ENCODE peak calls at places on chromosomes 16 and 17, in six cellular contexts. Y is fibroblast of lung, J is fibroblast of pulmonary artery, M is A549, R is ovary, U is AG04450. H is an unnamed sample.
A peak's percentile ranks its signal among the peaks of the same experiment; 100 is the strongest.

GRCh38 chr16:50671644-50672260 is 9.4 kb downstream of the SNX20 start:
- DNase-seq in Y (no peak), J (peak; percentile 37), M (no peak), R (no peak), U (no peak), H (peak; percentile 52)

GRCh38 chr17:39667262-39668140 is 752 bp upstream of the PNMT start:
- DNase-seq in Y (no peak), J (no peak), M (no peak), R (no peak), U (no peak), H (no peak)

GRCh38 chr16:30041841-30042240 is 10.8 kb upstream of the TLCD3B start:
- DNase-seq in Y (peak; percentile 21), J (peak; percentile 73), M (no peak), R (no peak), U (no peak), H (peak; percentile 65)

GRCh38 chr16:86082400-86083030 is 183.6 kb downstream of the IRF8 start:
- DNase-seq in Y (no peak), J (no peak), M (no peak), R (no peak), U (no peak), H (no peak)

GRCh38 chr17:75584358-75585175 is 3.0 kb upstream of the MYO15B start:
- DNase-seq in Y (no peak), J (no peak), M (no peak), R (no peak), U (no peak), H (no peak)

GRCh38 chr17:29870836-29871430 is 59.1 kb downstream of the SSH2 start:
- DNase-seq in Y (no peak), J (no peak), M (no peak), R (no peak), U (no peak), H (no peak)

GRCh38 chr17:11404431-11404830 is 163.4 kb downstream of the SHISA6 start:
- DNase-seq in Y (peak; percentile 42), J (no peak), M (no peak), R (no peak), U (no peak), H (no peak)

GRCh38 chr17:73637866-73638265 is 6.4 kb downstream of the SDK2 start:
- DNase-seq in Y (no peak), J (no peak), M (no peak), R (no peak), U (no peak), H (no peak)

GRCh38 chr16:72530434-72530833 is 358.5 kb upstream of the PMFBP1 start:
- DNase-seq in Y (peak; percentile 74), J (peak; percentile 93), M (no peak), R (no peak), U (no peak), H (no peak)

GRCh38 chr17:37207103-37207502 is 168.7 kb upstream of the C17orf78 start:
- DNase-seq in Y (no peak), J (no peak), M (no peak), R (no peak), U (no peak), H (no peak)

GRCh38 chr16:58414938-58415451 is 22.7 kb downstream of the GINS3 start:
- DNase-seq in Y (peak; percentile 48), J (peak; percentile 30), M (no peak), R (no peak), U (no peak), H (no peak)

GRCh38 chr17:6497496-6498221 is 53.4 kb downstream of the PIMREG start:
- DNase-seq in Y (no peak), J (no peak), M (no peak), R (peak; percentile 15), U (no peak), H (no peak)

GRCh38 chr17:3535253-3535995 is 22.2 kb downstream of the TRPV3 start:
- DNase-seq in Y (peak; percentile 77), J (peak; percentile 81), M (peak; percentile 90), R (peak; percentile 68), U (no peak), H (peak; percentile 81)

GRCh38 chr16:79509221-79509631 is 91.3 kb downstream of the MAF start:
- DNase-seq in Y (no peak), J (no peak), M (no peak), R (no peak), U (no peak), H (no peak)

GRCh38 chr16:11619327-11619851 is 32.7 kb upstream of the LITAF start:
- DNase-seq in Y (no peak), J (no peak), M (no peak), R (no peak), U (no peak), H (no peak)

GRCh38 chr16:23965137-23965733 is 129.5 kb downstream of the PRKCB start:
- DNase-seq in Y (no peak), J (no peak), M (no peak), R (no peak), U (no peak), H (no peak)

GRCh38 chr17:50686494-50687199 is 21.1 kb downstream of the ANKRD40 start:
- DNase-seq in Y (peak; percentile 93), J (peak; percentile 70), M (peak; percentile 93), R (peak; percentile 94), U (no peak), H (peak; percentile 84)

GRCh38 chr17:18921912-18922451 is 30.0 kb upstream of the SLC5A10 start:
- DNase-seq in Y (peak; percentile 77), J (peak; percentile 56), M (peak; percentile 96), R (no peak), U (peak; percentile 13), H (no peak)

GRCh38 chr16:17457997-17458396 is 12.8 kb downstream of the XYLT1 start:
- DNase-seq in Y (no peak), J (no peak), M (no peak), R (no peak), U (no peak), H (no peak)

GRCh38 chr16:17803625-17804410 is 333.1 kb upstream of the XYLT1 start:
- DNase-seq in Y (peak; percentile 98), J (peak; percentile 27), M (no peak), R (no peak), U (peak; percentile 55), H (peak; percentile 74)

GRCh38 chr16:86634290-86634689 is 55.9 kb downstream of the FOXL1 start:
- DNase-seq in Y (peak; percentile 40), J (peak; percentile 40), M (peak; percentile 27), R (no peak), U (no peak), H (no peak)

GRCh38 chr16:17205279-17206139 is 265.3 kb downstream of the XYLT1 start:
- DNase-seq in Y (peak; percentile 57), J (no peak), M (no peak), R (no peak), U (peak; percentile 80), H (peak; percentile 76)

GRCh38 chr17:64741038-64741641 is 79.0 kb upstream of the SMURF2 start:
- DNase-seq in Y (peak; percentile 81), J (peak; percentile 71), M (no peak), R (no peak), U (peak; percentile 24), H (peak; percentile 47)

GRCh38 chr17:62897706-62898105 is 68.3 kb upstream of the TANC2 start:
- DNase-seq in Y (no peak), J (peak; percentile 51), M (no peak), R (no peak), U (no peak), H (no peak)

GRCh38 chr16:17426451-17426850 is 44.3 kb downstream of the XYLT1 start:
- DNase-seq in Y (no peak), J (no peak), M (no peak), R (no peak), U (no peak), H (no peak)

GRCh38 chr16:78895661-78896060 is 704.9 kb downstream of the MAF start:
- DNase-seq in Y (peak; percentile 8), J (no peak), M (no peak), R (no peak), U (no peak), H (no peak)

GRCh38 chr17:81556175-81556691 is 4.1 kb upstream of the FAAP100 start:
- DNase-seq in Y (peak; percentile 51), J (peak; percentile 13), M (no peak), R (no peak), U (no peak), H (peak; percentile 43)

GRCh38 chr16:9072806-9073341 is 18.6 kb upstream of the HAPSTR1 start:
- DNase-seq in Y (peak; percentile 95), J (peak; percentile 64), M (no peak), R (no peak), U (peak; percentile 83), H (peak; percentile 78)
- H3K4me3 ChIP-seq in Y (no peak overlapping the region), J (no peak overlapping the region), M (no peak overlapping the region), R (no peak overlapping the region), U (peak overlapping the region; percentile 15), H (no peak overlapping the region)

GRCh38 chr16:3490911-3491629 is 4.2 kb downstream of the C16orf90 start:
- DNase-seq in Y (no peak), J (no peak), M (no peak), R (no peak), U (no peak), H (no peak)
- TF ChIP-seq CTCF in Y (no peak), J (no peak), M (no peak), R (no peak), U (no peak), H (no peak)

GRCh38 chr17:55267777-55268648 is 3.3 kb downstream of the HLF start:
- DNase-seq in Y (no peak), J (no peak), M (no peak), R (no peak), U (no peak), H (no peak)
- H3K4me3 ChIP-seq in Y (no peak overlapping the region), J (no peak overlapping the region), M (no peak overlapping the region), R (peak overlapping the region; percentile 54), U (no peak overlapping the region), H (no peak overlapping the region)

GRCh38 chr17:58632324-58633314 is 59.2 kb downstream of the TEX14 start:
- DNase-seq in Y (no peak), J (no peak), M (no peak), R (peak; percentile 32), U (no peak), H (no peak)

GRCh38 chr17:58630883-58631522 is 60.8 kb downstream of the TEX14 start:
- DNase-seq in Y (no peak), J (no peak), M (no peak), R (peak; percentile 62), U (no peak), H (no peak)

GRCh38 chr17:58637011-58637570 is 54.8 kb downstream of the TEX14 start:
- DNase-seq in Y (no peak), J (no peak), M (no peak), R (no peak), U (no peak), H (no peak)

GRCh38 chr17:58626905-58627304 is 64.9 kb downstream of the TEX14 start:
- DNase-seq in Y (no peak), J (no peak), M (no peak), R (no peak), U (no peak), H (no peak)

DNA sequence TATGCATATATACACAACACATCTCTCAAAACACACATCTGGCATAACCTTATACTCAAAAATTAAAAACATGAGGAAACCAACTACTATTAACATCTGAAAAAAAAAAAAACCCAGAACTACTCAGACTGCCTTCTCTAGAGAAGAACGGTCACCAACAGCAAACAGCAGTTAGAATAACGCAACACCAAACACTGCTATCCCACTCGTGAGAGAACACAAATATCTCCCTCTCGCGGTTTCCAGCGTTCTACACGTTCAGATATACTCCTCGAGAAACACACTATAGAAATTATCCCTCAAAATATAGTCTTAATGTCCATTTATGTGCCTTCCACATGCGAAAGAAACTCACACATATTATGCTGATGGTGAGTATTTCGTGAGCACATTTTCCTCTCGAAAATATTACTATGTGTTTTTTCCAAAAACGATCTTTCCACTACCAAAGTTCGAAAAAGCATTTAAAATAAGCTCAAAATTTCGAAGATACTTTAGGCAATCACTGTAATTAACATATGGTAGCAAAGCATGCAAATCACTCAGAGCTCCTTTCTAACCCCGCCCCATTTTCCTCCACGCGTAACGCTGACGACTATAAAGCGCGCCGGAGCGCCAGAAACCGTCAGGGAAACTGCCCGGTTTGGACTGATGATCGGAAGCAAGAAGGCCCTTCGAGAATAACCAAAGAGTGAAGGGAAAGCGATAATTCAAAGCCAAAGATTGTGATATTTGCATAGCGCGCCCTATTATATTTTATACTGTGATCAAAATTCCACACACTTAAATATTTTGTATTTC is 60.1 kb downstream of the TEX14 start:
- DNase-seq in Y (peak; percentile 99), J (peak; percentile 100), M (peak; percentile 85), R (peak; percentile 96), U (peak; percentile 99), H (peak; percentile 98)
- TF ChIP-seq CTCF in Y (no peak), J (peak; percentile 29), M (peak; percentile 40), R (no peak), U (peak; percentile 45), H (no peak)